ENCODE peak calls at places on chromosomes 1 and 21, in six cellular contexts. One of them, this sample, is unnamed.

GRCh38 chr1:82894635-82895034 is 1093.9 kb downstream of the ADGRL2 start:
- DNase-seq in WTC11: no peak
- DNase-seq in A549: no peak
- DNase-seq in HepG2: no peak
- DNase-seq in endothelial cell of umbilical vein: no peak
- DNase-seq in H1: no peak
- DNase-seq in this sample: no peak

GRCh38 chr1:3563610-3564009 is 47.7 kb downstream of the MEGF6 start:
- DNase-seq in WTC11: no peak
- DNase-seq in A549: no peak
- DNase-seq in HepG2: no peak
- DNase-seq in endothelial cell of umbilical vein: no peak
- DNase-seq in H1: no peak
- DNase-seq in this sample: no peak

GRCh38 chr1:226563666-226564065 is 15.1 kb downstream of the STUM start:
- DNase-seq in WTC11: no peak
- DNase-seq in A549: no peak
- DNase-seq in HepG2: no peak
- DNase-seq in endothelial cell of umbilical vein: no peak
- DNase-seq in H1: no peak
- DNase-seq in this sample: no peak

GRCh38 chr1:35807614-35808375 is at the start of gene AGO4:
- DNase-seq in WTC11: peak
- DNase-seq in A549: peak
- DNase-seq in HepG2: peak
- DNase-seq in endothelial cell of umbilical vein: peak
- DNase-seq in H1: no peak
- DNase-seq in this sample: peak

GRCh38 chr1:1777950-1778826 is at the start of gene NADK:
- DNase-seq in WTC11: peak
- DNase-seq in A549: peak
- DNase-seq in HepG2: no peak
- DNase-seq in endothelial cell of umbilical vein: peak
- DNase-seq in H1: no peak
- DNase-seq in this sample: peak

GRCh38 chr1:221887091-221887746 is 145.3 kb upstream of the DUSP10 start:
- DNase-seq in WTC11: no peak
- DNase-seq in A549: peak
- DNase-seq in HepG2: peak
- DNase-seq in endothelial cell of umbilical vein: no peak
- DNase-seq in H1: peak
- DNase-seq in this sample: peak

GRCh38 chr1:211603713-211604112 is 24.8 kb upstream of the SLC30A1 start:
- DNase-seq in WTC11: no peak
- DNase-seq in A549: no peak
- DNase-seq in HepG2: no peak
- DNase-seq in endothelial cell of umbilical vein: no peak
- DNase-seq in H1: no peak
- DNase-seq in this sample: no peak

GRCh38 chr21:42771503-42771805 is 107.9 kb downstream of the WDR4 start:
- DNase-seq in WTC11: no peak
- DNase-seq in A549: no peak
- DNase-seq in HepG2: no peak
- DNase-seq in endothelial cell of umbilical vein: no peak
- DNase-seq in H1: no peak
- DNase-seq in this sample: no peak

GRCh38 chr1:236765831-236766230 is 29.3 kb upstream of the MTR start:
- DNase-seq in WTC11: no peak
- DNase-seq in A549: no peak
- DNase-seq in HepG2: no peak
- DNase-seq in endothelial cell of umbilical vein: no peak
- DNase-seq in H1: no peak
- DNase-seq in this sample: no peak

GRCh38 chr21:42079008-42079938 is 8.2 kb downstream of the UMODL1 start:
- DNase-seq in WTC11: no peak
- DNase-seq in A549: no peak
- DNase-seq in HepG2: no peak
- DNase-seq in endothelial cell of umbilical vein: no peak
- DNase-seq in H1: no peak
- DNase-seq in this sample: no peak

GRCh38 chr1:174399211-174399610 is 48.6 kb upstream of the GPR52 start:
- DNase-seq in WTC11: no peak
- DNase-seq in A549: no peak
- DNase-seq in HepG2: no peak
- DNase-seq in endothelial cell of umbilical vein: no peak
- DNase-seq in H1: no peak
- DNase-seq in this sample: no peak

GRCh38 chr21:37866027-37866426 is 50.2 kb downstream of the KCNJ6 start:
- DNase-seq in WTC11: no peak
- DNase-seq in A549: peak
- DNase-seq in HepG2: no peak
- DNase-seq in endothelial cell of umbilical vein: no peak
- DNase-seq in H1: no peak
- DNase-seq in this sample: no peak

GRCh38 chr1:160168609-160169369 is 17.4 kb downstream of the ATP1A4 start:
- DNase-seq in WTC11: peak
- DNase-seq in A549: no peak
- DNase-seq in HepG2: no peak
- DNase-seq in endothelial cell of umbilical vein: no peak
- DNase-seq in H1: no peak
- DNase-seq in this sample: peak

GRCh38 chr1:114270255-114271117 is 116.8 kb upstream of the SYT6 start:
- DNase-seq in WTC11: no peak
- DNase-seq in A549: no peak
- DNase-seq in HepG2: no peak
- DNase-seq in endothelial cell of umbilical vein: no peak
- DNase-seq in H1: no peak
- DNase-seq in this sample: no peak

GRCh38 chr1:236156512-236157208 is 14.3 kb downstream of the GPR137B start:
- DNase-seq in WTC11: no peak
- DNase-seq in A549: no peak
- DNase-seq in HepG2: no peak
- DNase-seq in endothelial cell of umbilical vein: no peak
- DNase-seq in H1: no peak
- DNase-seq in this sample: no peak

GRCh38 chr1:113534130-113534817 is 144.0 kb downstream of the MAGI3 start:
- DNase-seq in WTC11: no peak
- DNase-seq in A549: peak
- DNase-seq in HepG2: peak
- DNase-seq in endothelial cell of umbilical vein: no peak
- DNase-seq in H1: no peak
- DNase-seq in this sample: no peak

GRCh38 chr1:19564366-19564765 is 79.0 kb upstream of the CAPZB start:
- DNase-seq in WTC11: no peak
- DNase-seq in A549: no peak
- DNase-seq in HepG2: no peak
- DNase-seq in endothelial cell of umbilical vein: no peak
- DNase-seq in H1: no peak
- DNase-seq in this sample: peak

GRCh38 chr1:32969556-32969955 is 4.9 kb upstream of the RNF19B start:
- DNase-seq in WTC11: no peak
- DNase-seq in A549: no peak
- DNase-seq in HepG2: no peak
- DNase-seq in endothelial cell of umbilical vein: no peak
- DNase-seq in H1: no peak
- DNase-seq in this sample: no peak

GRCh38 chr1:208159542-208160258 is 84.5 kb downstream of the PLXNA2 start:
- DNase-seq in WTC11: no peak
- DNase-seq in A549: no peak
- DNase-seq in HepG2: no peak
- DNase-seq in endothelial cell of umbilical vein: peak
- DNase-seq in H1: no peak
- DNase-seq in this sample: peak
- TF ChIP-seq JUN in WTC11: no peak
- TF ChIP-seq JUN in A549: no peak
- TF ChIP-seq JUN in HepG2: no peak
- TF ChIP-seq JUN in endothelial cell of umbilical vein: no peak
- TF ChIP-seq JUN in H1: no peak
- TF ChIP-seq JUN in this sample: no peak

GRCh38 chr1:183303901-183304300 is 114.3 kb downstream of the NMNAT2 start:
- DNase-seq in WTC11: no peak
- DNase-seq in A549: no peak
- DNase-seq in HepG2: no peak
- DNase-seq in endothelial cell of umbilical vein: no peak
- DNase-seq in H1: no peak
- DNase-seq in this sample: no peak

GRCh38 chr1:183304466-183305122 is 113.6 kb downstream of the NMNAT2 start:
- DNase-seq in WTC11: no peak
- DNase-seq in A549: no peak
- DNase-seq in HepG2: no peak
- DNase-seq in endothelial cell of umbilical vein: peak
- DNase-seq in H1: no peak
- DNase-seq in this sample: no peak

GRCh38 chr1:183308719-183309118 is 109.5 kb downstream of the NMNAT2 start:
- DNase-seq in WTC11: no peak
- DNase-seq in A549: no peak
- DNase-seq in HepG2: no peak
- DNase-seq in endothelial cell of umbilical vein: no peak
- DNase-seq in H1: no peak
- DNase-seq in this sample: no peak

GRCh38 chr1:183303325-183303645 is 114.9 kb downstream of the NMNAT2 start:
- DNase-seq in WTC11: no peak
- DNase-seq in A549: no peak
- DNase-seq in HepG2: no peak
- DNase-seq in endothelial cell of umbilical vein: no peak
- DNase-seq in H1: no peak
- DNase-seq in this sample: no peak

DNA sequence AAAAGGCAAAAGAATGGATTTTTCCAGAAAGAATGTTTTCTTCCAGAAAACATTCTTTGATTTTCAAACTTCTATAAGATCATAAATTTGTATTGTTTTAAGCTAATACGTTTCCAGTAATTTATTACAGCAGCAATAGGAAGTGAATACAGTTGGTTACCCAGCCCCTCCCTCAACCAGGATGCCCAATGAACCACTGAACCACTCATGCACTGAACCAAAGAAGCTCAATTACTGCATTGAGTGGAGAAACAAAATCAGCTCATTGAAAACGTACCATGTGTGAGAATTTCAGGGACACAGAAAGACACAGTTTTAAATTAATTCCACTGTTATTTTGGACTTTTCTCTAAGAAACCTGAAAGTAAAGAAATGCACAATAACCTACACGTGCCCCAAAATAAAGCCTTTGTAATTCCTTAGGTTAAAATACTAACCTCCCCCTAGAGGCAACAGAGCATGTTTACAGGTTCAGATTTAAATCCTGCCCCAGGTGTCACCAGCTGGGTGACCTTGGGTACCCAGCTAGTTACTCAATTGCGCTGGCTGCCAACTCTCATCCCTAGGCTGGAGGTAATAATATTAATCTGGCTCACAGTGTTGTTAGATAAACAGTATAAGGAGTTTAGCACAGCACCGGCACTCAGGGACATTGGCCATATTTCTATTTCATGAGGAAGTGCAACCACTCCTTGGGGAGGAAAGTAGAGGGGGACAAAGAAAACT is 111.7 kb downstream of the NMNAT2 start:
- DNase-seq in WTC11: no peak
- DNase-seq in A549: peak
- DNase-seq in HepG2: peak
- DNase-seq in endothelial cell of umbilical vein: peak
- DNase-seq in H1: no peak
- DNase-seq in this sample: peak
- TF ChIP-seq JUN in WTC11: no peak
- TF ChIP-seq JUN in A549: no peak
- TF ChIP-seq JUN in HepG2: no peak
- TF ChIP-seq JUN in endothelial cell of umbilical vein: no peak
- TF ChIP-seq JUN in H1: no peak
- TF ChIP-seq JUN in this sample: no peak

GRCh38 chr1:8006037-8006963 is 19.8 kb downstream of the ERRFI1 start:
- DNase-seq in WTC11: no peak
- DNase-seq in A549: peak
- DNase-seq in HepG2: no peak
- DNase-seq in endothelial cell of umbilical vein: no peak
- DNase-seq in H1: no peak
- DNase-seq in this sample: no peak

GRCh38 chr1:8003431-8004112 is 22.5 kb downstream of the ERRFI1 start:
- DNase-seq in WTC11: no peak
- DNase-seq in A549: no peak
- DNase-seq in HepG2: no peak
- DNase-seq in endothelial cell of umbilical vein: no peak
- DNase-seq in H1: no peak
- DNase-seq in this sample: no peak

GRCh38 chr1:8004803-8005573 is 21.1 kb downstream of the ERRFI1 start:
- DNase-seq in WTC11: no peak
- DNase-seq in A549: peak
- DNase-seq in HepG2: peak
- DNase-seq in endothelial cell of umbilical vein: peak
- DNase-seq in H1: no peak
- DNase-seq in this sample: peak

GRCh38 chr1:8002329-8003320 is 23.5 kb downstream of the ERRFI1 start:
- DNase-seq in WTC11: no peak
- DNase-seq in A549: no peak
- DNase-seq in HepG2: no peak
- DNase-seq in endothelial cell of umbilical vein: no peak
- DNase-seq in H1: no peak
- DNase-seq in this sample: no peak

DNA sequence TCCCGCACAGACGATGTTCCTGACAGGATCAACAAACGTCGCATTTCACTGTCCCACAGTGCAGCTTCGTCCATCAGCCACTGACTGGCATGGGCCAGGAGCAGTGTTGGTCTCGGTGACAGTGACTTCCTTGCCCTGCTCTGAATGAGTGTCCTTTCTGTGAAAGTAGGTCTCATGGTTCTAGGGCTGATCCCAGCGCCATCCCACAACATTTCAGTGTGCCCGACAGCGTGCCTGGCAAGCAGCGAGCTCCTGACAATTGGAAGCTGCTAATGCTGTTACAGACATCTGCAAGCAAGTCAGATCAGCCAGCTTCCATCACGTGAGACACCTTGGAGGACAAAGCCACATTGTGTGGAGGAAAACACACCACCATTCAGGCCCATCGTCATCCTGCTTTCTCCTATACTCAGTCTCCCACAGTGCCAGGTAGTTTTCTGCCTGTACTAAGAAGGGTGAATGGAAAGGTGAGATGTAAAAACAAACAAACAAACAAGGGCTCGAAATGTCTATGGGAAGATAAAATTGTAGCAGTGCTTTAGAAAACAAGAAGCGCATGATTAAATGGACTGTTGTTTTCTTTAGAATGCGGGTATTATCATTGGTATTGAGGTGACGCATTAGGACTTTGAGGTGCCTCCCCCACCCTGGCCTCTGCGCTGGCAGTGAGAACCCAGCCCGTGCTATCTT is 21.9 kb downstream of the ERRFI1 start:
- DNase-seq in WTC11: no peak
- DNase-seq in A549: no peak
- DNase-seq in HepG2: no peak
- DNase-seq in endothelial cell of umbilical vein: no peak
- DNase-seq in H1: no peak
- DNase-seq in this sample: no peak
- TF ChIP-seq JUN in WTC11: no peak
- TF ChIP-seq JUN in A549: no peak
- TF ChIP-seq JUN in HepG2: no peak
- TF ChIP-seq JUN in endothelial cell of umbilical vein: no peak
- TF ChIP-seq JUN in H1: no peak
- TF ChIP-seq JUN in this sample: no peak

DNA sequence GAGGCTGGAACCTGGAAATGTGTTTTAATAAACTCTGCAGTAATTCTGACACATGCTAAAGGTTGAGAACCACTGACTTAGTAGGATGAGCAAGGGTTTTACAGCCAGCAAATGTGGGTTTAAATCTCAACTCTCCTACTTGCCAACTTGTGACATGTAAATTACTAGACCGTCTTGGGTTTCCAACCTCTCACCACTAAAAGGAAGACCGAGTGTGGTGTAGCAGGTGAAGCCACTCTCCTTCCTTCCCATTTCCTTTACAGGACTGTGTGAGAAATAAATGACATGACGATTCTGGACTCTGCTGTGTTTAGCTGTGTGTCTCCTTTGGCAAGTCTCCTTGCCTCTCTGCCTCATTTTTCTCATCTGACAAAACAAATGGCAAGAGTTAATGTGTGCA is 49.5 kb upstream of the DNAJC6 start:
- DNase-seq in WTC11: no peak
- DNase-seq in A549: no peak
- DNase-seq in HepG2: no peak
- DNase-seq in endothelial cell of umbilical vein: no peak
- DNase-seq in H1: no peak
- DNase-seq in this sample: no peak
- TF ChIP-seq JUN in WTC11: no peak
- TF ChIP-seq JUN in A549: no peak
- TF ChIP-seq JUN in HepG2: no peak
- TF ChIP-seq JUN in endothelial cell of umbilical vein: no peak
- TF ChIP-seq JUN in H1: no peak
- TF ChIP-seq JUN in this sample: no peak